ENCODE peak calls at places on chromosomes 16 and 17, in four cellular contexts. L, S, G and D are unnamed samples.

GRCh38 chr16:68313116-68313515 is 2.3 kb downstream of the PRMT7 start:
- DNase-seq in G (no peak), S (no peak), L (no peak), D (no peak)

GRCh38 chr17:59093702-59094231 is 12.9 kb downstream of the TRIM37 start:
- DNase-seq in L (no peak), G (peak; percentile 15), S (no peak), D (peak; percentile 34)

GRCh38 chr16:55571191-55571897 is 4.9 kb downstream of the CAPNS2 start:
- DNase-seq in G (peak; percentile 90), S (no peak), L (no peak), D (no peak)

GRCh38 chr17:42422412-42422957 is 571 bp downstream of the CAVIN1 start:
- DNase-seq in G (no peak), S (peak; percentile 76), L (peak; percentile 70), D (no peak)

GRCh38 chr16:68091604-68092261 is 6.6 kb downstream of the NFATC3 start:
- DNase-seq in L (no peak), S (no peak), G (peak; percentile 70), D (no peak)

GRCh38 chr16:77290451-77291110 is 91.4 kb downstream of the SYCE1L start:
- DNase-seq in G (no peak), S (no peak), L (no peak), D (peak; percentile 52)

GRCh38 chr16:88539652-88540345 is 30.4 kb upstream of the ZC3H18 start:
- DNase-seq in G (no peak), L (no peak), S (no peak), D (no peak)

GRCh38 chr16:4106516-4106915 is 9.7 kb downstream of the ADCY9 start:
- DNase-seq in L (no peak), G (no peak), S (no peak), D (no peak)

GRCh38 chr17:17516315-17516930 is 20.2 kb upstream of the RASD1 start:
- DNase-seq in L (no peak), S (no peak), G (no peak), D (no peak)

GRCh38 chr17:51228177-51228576 is 31.7 kb downstream of the MBTD1 start:
- DNase-seq in L (no peak), S (no peak), G (no peak), D (no peak)

GRCh38 chr16:28951410-28951943 is 740 bp downstream of the NFATC2IP start:
- DNase-seq in S (no peak), G (no peak), L (no peak), D (no peak)

GRCh38 chr16:73020409-73020884 is 27.5 kb downstream of the ZFHX3 start:
- DNase-seq in L (no peak), S (peak; percentile 19), G (peak; percentile 92), D (peak; percentile 84)

GRCh38 chr16:80988756-80989155 is 17.9 kb downstream of the CMC2 start:
- DNase-seq in L (no peak), S (no peak), G (no peak), D (no peak)

GRCh38 chr17:33084755-33085154 is 93.1 kb downstream of the SPACA3 start:
- DNase-seq in G (no peak), S (no peak), L (no peak), D (no peak)

GRCh38 chr17:1493291-1493980 is 950 bp upstream of the MYO1C start:
- DNase-seq in G (no peak), S (no peak), L (no peak), D (no peak)

GRCh38 chr17:43316522-43317142 is 82.2 kb upstream of the ARL4D start:
- DNase-seq in G (no peak), L (no peak), S (peak; percentile 14), D (no peak)

GRCh38 chr17:78742901-78743300 is 39.2 kb downstream of the CYTH1 start:
- DNase-seq in L (no peak), S (no peak), G (no peak), D (no peak)

GRCh38 chr16:84791088-84791487 is 28.7 kb upstream of the CRISPLD2 start:
- DNase-seq in G (no peak), L (no peak), S (no peak), D (no peak)

GRCh38 chr16:20938426-20938825 is 37.9 kb downstream of the LYRM1 start:
- DNase-seq in S (no peak), L (no peak), G (no peak), D (no peak)

GRCh38 chr16:733382-734207 is 6.7 kb downstream of the HAGHL start:
- DNase-seq in S (peak; percentile 48), G (no peak), L (peak; percentile 84), D (no peak)

GRCh38 chr17:46777943-46778915 is 40.3 kb downstream of the WNT3 start:
- DNase-seq in L (no peak), G (peak; percentile 53), S (peak; percentile 64), D (no peak)

GRCh38 chr16:534856-535445 is 7.4 kb downstream of the CAPN15 start:
- DNase-seq in G (no peak), S (no peak), L (no peak), D (no peak)

GRCh38 chr16:2817496-2818277 is 650 bp downstream of the PRSS21 start:
- DNase-seq in G (no peak), L (no peak), S (peak; percentile 90), D (no peak)

GRCh38 chr17:72116692-72117469 is 3.9 kb upstream of the SOX9 start:
- DNase-seq in S (no peak), L (no peak), G (no peak), D (no peak)

GRCh38 chr16:8194795-8195194 is 395.5 kb downstream of the TMEM114 start:
- DNase-seq in L (peak; percentile 81), S (peak; percentile 68), G (no peak), D (peak; percentile 13)
- TF ChIP-seq PHF8 in L (no peak), S (no peak), G (no peak), D (no peak)

DNA sequence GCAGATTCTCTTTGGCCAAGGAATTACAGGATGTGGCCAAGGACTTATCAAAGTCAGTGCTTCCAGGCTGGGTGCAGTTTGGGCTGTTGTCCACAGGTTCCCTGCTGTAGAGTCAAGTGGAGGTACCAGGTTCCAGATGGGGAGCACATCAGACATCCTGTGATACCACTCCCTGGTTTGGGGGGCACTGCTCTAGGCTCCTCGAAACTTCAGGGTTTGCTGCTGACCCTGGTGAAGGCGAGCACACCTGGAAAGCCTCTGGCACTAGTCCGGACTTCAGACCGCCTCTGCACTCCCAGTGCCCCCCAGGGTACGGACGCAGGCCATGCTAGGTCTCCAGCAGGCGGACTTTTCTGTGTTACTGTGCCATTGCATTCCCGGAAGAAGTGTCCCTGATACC is 10.7 kb downstream of the SLC47A1 start:
- DNase-seq in S (no peak), L (no peak), G (no peak), D (no peak)
- TF ChIP-seq PHF8 in S (no peak), L (no peak), G (no peak), D (no peak)

GRCh38 chr16:23609929-23610328 is 13.8 kb upstream of the NDUFAB1 start:
- DNase-seq in L (no peak), G (no peak), S (no peak), D (no peak)

GRCh38 chr16:23608194-23608593 is 12.1 kb upstream of the NDUFAB1 start:
- DNase-seq in G (no peak), L (no peak), S (no peak), D (peak; percentile 52)

GRCh38 chr16:23611936-23612335 is 15.8 kb upstream of the NDUFAB1 start:
- DNase-seq in G (no peak), L (no peak), S (no peak), D (no peak)

GRCh38 chr16:23607740-23608139 is 11.6 kb upstream of the NDUFAB1 start:
- DNase-seq in G (no peak), L (no peak), S (no peak), D (no peak)
- TF ChIP-seq PHF8 in G (no peak), L (no peak), S (no peak), D (no peak)

GRCh38 chr17:76432004-76432403 is 20.9 kb downstream of the UBE2O start:
- DNase-seq in L (no peak), G (no peak), S (no peak), D (no peak)

GRCh38 chr17:76431509-76431908 is 21.4 kb downstream of the UBE2O start:
- DNase-seq in L (no peak), G (no peak), S (no peak), D (no peak)

GRCh38 chr17:76434870-76435269 is 18.1 kb downstream of the UBE2O start:
- DNase-seq in L (no peak), S (no peak), G (no peak), D (no peak)

GRCh38 chr17:76433693-76434092 is 19.3 kb downstream of the UBE2O start:
- DNase-seq in S (no peak), L (no peak), G (no peak), D (no peak)

DNA sequence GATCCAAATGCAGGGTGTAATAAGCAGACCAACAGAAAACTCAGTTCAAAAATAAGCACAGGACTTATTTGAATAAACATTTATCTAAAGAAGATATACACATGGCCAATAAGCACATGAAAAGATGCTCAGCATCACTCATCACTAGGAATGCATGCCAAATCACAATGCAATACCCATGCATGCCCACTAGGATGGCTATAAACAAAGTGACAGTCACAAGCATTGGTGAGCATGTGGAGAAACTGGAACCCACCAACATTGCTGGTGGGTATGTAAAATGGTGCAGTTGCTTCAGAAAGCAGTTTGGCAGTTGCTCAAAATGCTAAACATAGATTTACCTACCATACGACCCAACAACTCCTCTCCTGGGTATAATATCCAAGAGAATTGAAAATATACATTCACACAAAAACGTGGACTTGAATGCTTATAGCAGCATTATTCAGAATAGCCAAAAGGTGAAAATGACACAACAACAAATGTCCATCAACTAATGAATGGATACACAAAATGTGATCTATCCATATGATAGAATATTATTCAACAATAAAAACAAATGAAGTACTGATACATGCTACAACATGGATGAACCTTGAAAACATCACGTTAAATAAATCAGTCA is 20.1 kb downstream of the UBE2O start:
- DNase-seq in S (no peak), L (no peak), G (peak; percentile 41), D (peak; percentile 40)
- TF ChIP-seq PHF8 in S (no peak), L (no peak), G (no peak), D (no peak)

GRCh38 chr17:65334391-65334790 is 197.2 kb downstream of the RGS9 start:
- DNase-seq in S (no peak), L (no peak), G (no peak), D (no peak)

GRCh38 chr17:65328567-65328966 is 191.4 kb downstream of the RGS9 start:
- DNase-seq in G (no peak), S (no peak), L (no peak), D (no peak)

GRCh38 chr17:65332779-65333178 is 195.6 kb downstream of the RGS9 start:
- DNase-seq in L (no peak), S (no peak), G (no peak), D (no peak)

DNA sequence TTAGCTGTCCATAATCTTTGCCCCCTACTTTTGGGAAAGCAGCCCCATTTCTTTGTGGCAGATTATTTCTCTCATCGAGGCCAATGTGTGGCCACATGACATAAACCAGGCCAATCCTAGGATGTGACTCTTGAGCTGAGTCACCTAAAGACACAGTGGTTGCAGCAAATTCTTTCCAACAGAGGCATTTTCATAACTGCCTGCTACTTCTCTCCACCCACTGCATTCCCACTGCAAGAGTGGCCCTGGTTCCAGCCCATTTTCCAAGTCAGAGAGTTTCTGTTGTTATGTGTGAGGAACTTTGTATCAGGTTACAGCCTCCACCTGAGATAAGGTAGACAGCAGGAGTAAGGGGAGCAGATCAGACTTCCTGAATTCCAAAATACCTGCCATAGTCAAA is 195.2 kb downstream of the RGS9 start:
- DNase-seq in G (no peak), S (no peak), L (no peak), D (no peak)
- TF ChIP-seq PHF8 in G (no peak), S (no peak), L (no peak), D (no peak)